ENCODE peak calls at places on chromosome 21, in eight cellular contexts. One of them, this sample, is unnamed.

GRCh38 chr21:23394458-23394857 is 2212.8 kb downstream of the MRPL39 start:
- DNase-seq in prostate gland: no peak
- DNase-seq in GM12891: no peak
- DNase-seq in uterus: no peak
- DNase-seq in heart left ventricle: no peak
- DNase-seq in A549: no peak
- DNase-seq in transverse colon: no peak
- DNase-seq in stomach: no peak
- DNase-seq in this sample: no peak

GRCh38 chr21:38753114-38754100 is 52.3 kb upstream of the ETS2 start:
- DNase-seq in uterus: no peak
- DNase-seq in stomach: no peak
- DNase-seq in heart left ventricle: no peak
- DNase-seq in GM12891: no peak
- DNase-seq in prostate gland: no peak
- DNase-seq in A549: no peak
- DNase-seq in transverse colon: no peak
- DNase-seq in this sample: no peak

GRCh38 chr21:45554477-45555175 is 12.4 kb upstream of the SLC19A1 start:
- DNase-seq in GM12891: peak; percentile 87
- DNase-seq in transverse colon: peak; percentile 88
- DNase-seq in uterus: peak; percentile 76
- DNase-seq in stomach: peak; percentile 86
- DNase-seq in heart left ventricle: peak; percentile 93
- DNase-seq in A549: peak; percentile 68
- DNase-seq in prostate gland: peak; percentile 73
- DNase-seq in this sample: peak; percentile 60

GRCh38 chr21:46078322-46078981 is 19.5 kb upstream of the COL6A2 start:
- DNase-seq in uterus: peak; percentile 24
- DNase-seq in stomach: peak; percentile 22
- DNase-seq in prostate gland: no peak
- DNase-seq in heart left ventricle: no peak
- DNase-seq in GM12891: peak; percentile 12
- DNase-seq in A549: no peak
- DNase-seq in transverse colon: peak; percentile 5
- DNase-seq in this sample: no peak

GRCh38 chr21:38380391-38381137 is 117.7 kb downstream of the ERG start:
- DNase-seq in stomach: no peak
- DNase-seq in GM12891: no peak
- DNase-seq in heart left ventricle: no peak
- DNase-seq in prostate gland: no peak
- DNase-seq in transverse colon: no peak
- DNase-seq in A549: peak; percentile 4
- DNase-seq in uterus: no peak
- DNase-seq in this sample: no peak

GRCh38 chr21:46552865-46553379 is 52.0 kb downstream of the S100B start:
- DNase-seq in A549: no peak
- DNase-seq in prostate gland: no peak
- DNase-seq in heart left ventricle: no peak
- DNase-seq in GM12891: no peak
- DNase-seq in uterus: no peak
- DNase-seq in transverse colon: no peak
- DNase-seq in stomach: peak; percentile 21
- DNase-seq in this sample: no peak

GRCh38 chr21:25735895-25736597 is 1.3 kb downstream of the GABPA start:
- DNase-seq in uterus: no peak
- DNase-seq in heart left ventricle: no peak
- DNase-seq in transverse colon: no peak
- DNase-seq in GM12891: no peak
- DNase-seq in A549: peak; percentile 2
- DNase-seq in prostate gland: no peak
- DNase-seq in stomach: no peak
- DNase-seq in this sample: peak; percentile 74

GRCh38 chr21:34887729-34888568 is 161.2 kb downstream of the RUNX1 start:
- DNase-seq in uterus: peak; percentile 55
- DNase-seq in heart left ventricle: peak; percentile 87
- DNase-seq in GM12891: peak; percentile 65
- DNase-seq in stomach: peak; percentile 82
- DNase-seq in A549: peak; percentile 72
- DNase-seq in prostate gland: peak; percentile 62
- DNase-seq in transverse colon: peak; percentile 77
- DNase-seq in this sample: peak; percentile 90

GRCh38 chr21:29349702-29350101 is 51.0 kb downstream of the BACH1 start:
- DNase-seq in transverse colon: no peak
- DNase-seq in stomach: no peak
- DNase-seq in heart left ventricle: no peak
- DNase-seq in uterus: no peak
- DNase-seq in A549: no peak
- DNase-seq in GM12891: no peak
- DNase-seq in prostate gland: no peak
- DNase-seq in this sample: peak; percentile 71

GRCh38 chr21:40640427-40640826 is 206.5 kb downstream of the DSCAM start:
- DNase-seq in prostate gland: no peak
- DNase-seq in stomach: no peak
- DNase-seq in GM12891: no peak
- DNase-seq in transverse colon: no peak
- DNase-seq in heart left ventricle: no peak
- DNase-seq in uterus: no peak
- DNase-seq in A549: no peak
- DNase-seq in this sample: no peak

GRCh38 chr21:46098303-46099141 is 610 bp downstream of the COL6A2 start:
- DNase-seq in A549: no peak
- DNase-seq in transverse colon: peak; percentile 10
- DNase-seq in GM12891: peak; percentile 26
- DNase-seq in prostate gland: peak; percentile 2
- DNase-seq in stomach: peak; percentile 20
- DNase-seq in heart left ventricle: peak; percentile 68
- DNase-seq in uterus: peak; percentile 51
- DNase-seq in this sample: no peak

GRCh38 chr21:29805110-29805509 is 134.7 kb downstream of the GRIK1 start:
- DNase-seq in transverse colon: no peak
- DNase-seq in heart left ventricle: no peak
- DNase-seq in uterus: no peak
- DNase-seq in stomach: no peak
- DNase-seq in prostate gland: no peak
- DNase-seq in A549: no peak
- DNase-seq in GM12891: no peak
- DNase-seq in this sample: no peak

GRCh38 chr21:15066231-15066577 is 1.4 kb upstream of the NRIP1 start:
- DNase-seq in GM12891: no peak
- DNase-seq in A549: no peak
- DNase-seq in uterus: no peak
- DNase-seq in heart left ventricle: no peak
- DNase-seq in stomach: no peak
- DNase-seq in prostate gland: no peak
- DNase-seq in transverse colon: no peak
- DNase-seq in this sample: peak; percentile 71

DNA sequence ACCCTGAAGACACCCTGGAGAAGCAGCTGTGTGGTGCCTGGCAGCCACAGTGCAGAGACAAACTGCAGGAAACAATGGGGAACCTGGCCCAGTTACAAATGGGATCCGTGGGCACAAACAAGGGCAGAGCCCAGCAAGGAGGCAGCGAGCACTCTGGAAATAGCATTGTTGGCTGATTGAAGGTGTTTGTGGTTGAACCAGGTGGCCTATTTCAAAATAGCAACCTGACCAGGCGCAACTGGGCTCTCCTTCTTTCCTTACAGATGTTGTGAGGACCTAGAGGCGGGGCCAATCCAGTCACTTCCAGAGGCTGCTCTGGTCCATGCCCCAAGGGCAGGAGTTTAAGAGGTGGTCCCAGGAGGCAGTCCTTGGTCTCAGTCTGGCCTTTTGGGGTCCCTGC is 21.7 kb upstream of the ZBTB21 start:
- DNase-seq in heart left ventricle: no peak
- DNase-seq in uterus: no peak
- DNase-seq in GM12891: no peak
- DNase-seq in transverse colon: no peak
- DNase-seq in prostate gland: peak; percentile 13
- DNase-seq in stomach: no peak
- DNase-seq in A549: no peak
- DNase-seq in this sample: no peak
- TF ChIP-seq POLR2A in heart left ventricle: no peak
- TF ChIP-seq POLR2A in uterus: no peak
- TF ChIP-seq POLR2A in GM12891: no peak
- TF ChIP-seq POLR2A in transverse colon: no peak
- TF ChIP-seq POLR2A in prostate gland: no peak
- TF ChIP-seq POLR2A in stomach: no peak
- TF ChIP-seq POLR2A in A549: no peak
- TF ChIP-seq POLR2A in this sample: no peak

GRCh38 chr21:37009740-37010341 is 3.3 kb downstream of the RIPPLY3 start:
- DNase-seq in A549: peak; percentile 87
- DNase-seq in prostate gland: peak; percentile 76
- DNase-seq in stomach: peak; percentile 89
- DNase-seq in uterus: peak; percentile 56
- DNase-seq in GM12891: peak; percentile 69
- DNase-seq in heart left ventricle: peak; percentile 92
- DNase-seq in transverse colon: peak; percentile 89
- DNase-seq in this sample: peak; percentile 83
- TF ChIP-seq POLR2A in A549: no peak
- TF ChIP-seq POLR2A in prostate gland: no peak
- TF ChIP-seq POLR2A in stomach: no peak
- TF ChIP-seq POLR2A in uterus: no peak
- TF ChIP-seq POLR2A in GM12891: no peak
- TF ChIP-seq POLR2A in heart left ventricle: no peak
- TF ChIP-seq POLR2A in transverse colon: no peak
- TF ChIP-seq POLR2A in this sample: no peak

GRCh38 chr21:44354001-44354405 is 582 bp downstream of the TRPM2 start:
- DNase-seq in A549: no peak
- DNase-seq in uterus: no peak
- DNase-seq in prostate gland: no peak
- DNase-seq in GM12891: no peak
- DNase-seq in heart left ventricle: no peak
- DNase-seq in transverse colon: no peak
- DNase-seq in stomach: no peak
- DNase-seq in this sample: no peak

GRCh38 chr21:44351535-44352252 is 1.7 kb upstream of the TRPM2 start:
- DNase-seq in prostate gland: no peak
- DNase-seq in transverse colon: no peak
- DNase-seq in GM12891: no peak
- DNase-seq in uterus: no peak
- DNase-seq in heart left ventricle: no peak
- DNase-seq in A549: no peak
- DNase-seq in stomach: no peak
- DNase-seq in this sample: no peak

GRCh38 chr21:44352253-44352860 is 1.1 kb upstream of the TRPM2 start:
- DNase-seq in prostate gland: no peak
- DNase-seq in uterus: no peak
- DNase-seq in transverse colon: no peak
- DNase-seq in GM12891: no peak
- DNase-seq in heart left ventricle: no peak
- DNase-seq in A549: no peak
- DNase-seq in stomach: no peak
- DNase-seq in this sample: no peak

GRCh38 chr21:44354775-44355771 is 1.7 kb downstream of the TRPM2 start:
- DNase-seq in GM12891: no peak
- DNase-seq in A549: no peak
- DNase-seq in transverse colon: no peak
- DNase-seq in stomach: no peak
- DNase-seq in uterus: no peak
- DNase-seq in heart left ventricle: no peak
- DNase-seq in prostate gland: no peak
- DNase-seq in this sample: no peak

DNA sequence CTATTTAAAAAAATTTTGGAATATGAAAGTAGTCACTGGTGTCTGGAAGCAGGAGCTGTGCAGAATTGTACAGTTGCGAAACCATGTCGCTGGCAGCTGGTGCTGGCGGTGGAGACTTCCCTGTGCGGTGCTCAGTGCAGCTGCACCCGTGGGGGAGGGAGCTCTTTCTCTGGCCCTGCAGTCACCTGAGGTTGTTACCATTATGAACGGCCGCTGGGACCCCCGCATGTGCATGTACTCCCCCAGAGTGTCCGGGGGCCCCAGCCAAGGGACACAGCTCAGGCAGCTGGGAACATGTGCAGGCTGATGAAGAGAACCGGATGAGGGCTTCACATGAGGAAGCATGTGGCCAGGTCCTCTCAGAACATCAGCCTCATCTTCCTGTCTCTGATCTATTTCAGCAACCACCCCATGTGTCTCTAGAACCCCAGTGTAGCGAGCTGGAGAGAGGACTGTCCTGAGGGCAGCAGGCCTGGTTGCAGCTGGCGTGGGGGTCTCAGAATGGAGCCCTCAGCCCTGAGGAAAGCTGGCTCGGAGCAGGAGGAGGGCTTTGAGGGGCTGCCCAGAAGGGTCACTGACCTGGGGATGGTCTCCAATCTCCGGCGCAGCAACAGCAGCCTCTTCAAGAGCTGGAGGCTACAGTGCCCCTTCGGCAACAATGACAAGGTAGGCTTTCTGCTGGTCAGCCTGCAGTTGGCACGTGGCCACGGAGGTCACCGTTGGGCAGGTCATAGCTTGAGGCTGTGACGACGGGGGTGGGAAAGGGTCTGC is at the start of gene TRPM2:
- DNase-seq in A549: no peak
- DNase-seq in stomach: peak; percentile 40
- DNase-seq in uterus: no peak
- DNase-seq in transverse colon: peak; percentile 52
- DNase-seq in heart left ventricle: peak; percentile 85
- DNase-seq in prostate gland: no peak
- DNase-seq in GM12891: peak; percentile 64
- DNase-seq in this sample: no peak
- TF ChIP-seq POLR2A in A549: no peak
- TF ChIP-seq POLR2A in stomach: no peak
- TF ChIP-seq POLR2A in uterus: no peak
- TF ChIP-seq POLR2A in transverse colon: no peak
- TF ChIP-seq POLR2A in heart left ventricle: no peak
- TF ChIP-seq POLR2A in prostate gland: no peak
- TF ChIP-seq POLR2A in GM12891: peak; percentile 47
- TF ChIP-seq POLR2A in this sample: no peak

GRCh38 chr21:33554982-33555344 is 12.1 kb downstream of the SON start:
- DNase-seq in prostate gland: no peak
- DNase-seq in uterus: no peak
- DNase-seq in stomach: no peak
- DNase-seq in heart left ventricle: no peak
- DNase-seq in A549: no peak
- DNase-seq in transverse colon: no peak
- DNase-seq in GM12891: no peak
- DNase-seq in this sample: peak; percentile 22

GRCh38 chr21:33552093-33552998 is 9.5 kb downstream of the SON start:
- DNase-seq in A549: no peak
- DNase-seq in heart left ventricle: no peak
- DNase-seq in uterus: no peak
- DNase-seq in prostate gland: no peak
- DNase-seq in GM12891: no peak
- DNase-seq in transverse colon: no peak
- DNase-seq in stomach: no peak
- DNase-seq in this sample: peak; percentile 27

GRCh38 chr21:33552999-33553598 is 10.3 kb downstream of the SON start:
- DNase-seq in heart left ventricle: no peak
- DNase-seq in stomach: no peak
- DNase-seq in prostate gland: no peak
- DNase-seq in A549: no peak
- DNase-seq in transverse colon: no peak
- DNase-seq in GM12891: no peak
- DNase-seq in uterus: no peak
- DNase-seq in this sample: no peak

GRCh38 chr21:33551664-33552063 is 8.8 kb downstream of the SON start:
- DNase-seq in prostate gland: no peak
- DNase-seq in A549: no peak
- DNase-seq in GM12891: no peak
- DNase-seq in heart left ventricle: no peak
- DNase-seq in stomach: no peak
- DNase-seq in transverse colon: no peak
- DNase-seq in uterus: no peak
- DNase-seq in this sample: no peak

GRCh38 chr21:33554236-33554981 is 11.6 kb downstream of the SON start:
- DNase-seq in transverse colon: no peak
- DNase-seq in GM12891: no peak
- DNase-seq in stomach: no peak
- DNase-seq in A549: no peak
- DNase-seq in heart left ventricle: no peak
- DNase-seq in uterus: no peak
- DNase-seq in prostate gland: no peak
- DNase-seq in this sample: no peak
- TF ChIP-seq POLR2A in transverse colon: no peak
- TF ChIP-seq POLR2A in GM12891: peak; percentile 3
- TF ChIP-seq POLR2A in stomach: no peak
- TF ChIP-seq POLR2A in A549: no peak
- TF ChIP-seq POLR2A in heart left ventricle: no peak
- TF ChIP-seq POLR2A in uterus: no peak
- TF ChIP-seq POLR2A in prostate gland: no peak
- TF ChIP-seq POLR2A in this sample: no peak

This sample was measured in erythroblast.